ENCODE peak calls at places on chromosomes 3 and 15, in five cellular contexts. One of them, this sample, is unnamed. For H3K36me3 and H3K4me1, the result is how much of the 10 kb centered on the place peaks cover.

GRCh38 chr15:96300808-96301207 is 29.7 kb upstream of the NR2F2 start:
- DNase-seq in tibial artery: no peak
- DNase-seq in cardiac muscle cell: no peak
- DNase-seq in MM.1S: no peak
- DNase-seq in sigmoid colon: no peak
- DNase-seq in this sample: no peak

GRCh38 chr3:189557824-189558223 is 73.4 kb upstream of the TP63 start:
- DNase-seq in sigmoid colon: no peak
- DNase-seq in MM.1S: no peak
- DNase-seq in tibial artery: no peak
- DNase-seq in cardiac muscle cell: peak
- DNase-seq in this sample: no peak

GRCh38 chr3:88283242-88283592 is 133.5 kb downstream of the C3orf38 start:
- DNase-seq in MM.1S: no peak
- DNase-seq in cardiac muscle cell: no peak
- DNase-seq in tibial artery: no peak
- DNase-seq in sigmoid colon: no peak
- DNase-seq in this sample: no peak

GRCh38 chr15:35973019-35973418 is 427.1 kb upstream of the DPH6 start:
- DNase-seq in sigmoid colon: no peak
- DNase-seq in cardiac muscle cell: no peak
- DNase-seq in tibial artery: no peak
- DNase-seq in MM.1S: no peak
- DNase-seq in this sample: no peak

GRCh38 chr3:16419640-16420039 is 93.9 kb downstream of the RFTN1 start:
- DNase-seq in cardiac muscle cell: peak
- DNase-seq in MM.1S: no peak
- DNase-seq in sigmoid colon: no peak
- DNase-seq in tibial artery: no peak
- DNase-seq in this sample: no peak

GRCh38 chr3:57556459-57557087 is 499 bp downstream of the PDE12 start:
- DNase-seq in MM.1S: peak
- DNase-seq in cardiac muscle cell: peak
- DNase-seq in tibial artery: no peak
- DNase-seq in sigmoid colon: peak
- DNase-seq in this sample: peak

GRCh38 chr15:88043396-88043795 is 213.1 kb downstream of the NTRK3 start:
- DNase-seq in tibial artery: no peak
- DNase-seq in sigmoid colon: no peak
- DNase-seq in MM.1S: no peak
- DNase-seq in cardiac muscle cell: no peak
- DNase-seq in this sample: no peak

GRCh38 chr15:82530606-82531379 is 9.5 kb downstream of the RPS17 start:
- DNase-seq in tibial artery: peak
- DNase-seq in sigmoid colon: peak
- DNase-seq in MM.1S: peak
- DNase-seq in cardiac muscle cell: peak
- DNase-seq in this sample: peak

GRCh38 chr3:45688194-45688881 is 858 bp upstream of the SACM1L start:
- DNase-seq in sigmoid colon: no peak
- DNase-seq in tibial artery: peak
- DNase-seq in MM.1S: peak
- DNase-seq in cardiac muscle cell: peak
- DNase-seq in this sample: peak

GRCh38 chr3:97871788-97872187 is 50.0 kb downstream of the CRYBG3 start:
- DNase-seq in MM.1S: no peak
- DNase-seq in cardiac muscle cell: peak
- DNase-seq in tibial artery: no peak
- DNase-seq in sigmoid colon: no peak
- DNase-seq in this sample: no peak

GRCh38 chr15:80958818-80959495 is 30.7 kb downstream of the MESD start:
- DNase-seq in tibial artery: no peak
- DNase-seq in MM.1S: no peak
- DNase-seq in sigmoid colon: no peak
- DNase-seq in cardiac muscle cell: no peak
- DNase-seq in this sample: no peak

GRCh38 chr3:143849854-143850549 is 1.7 kb upstream of the SLC9A9 start:
- DNase-seq in tibial artery: no peak
- DNase-seq in sigmoid colon: no peak
- DNase-seq in cardiac muscle cell: peak
- DNase-seq in MM.1S: peak
- DNase-seq in this sample: no peak

GRCh38 chr3:53884623-53885022 is 2.7 kb upstream of the ACTR8 start:
- DNase-seq in sigmoid colon: no peak
- DNase-seq in MM.1S: no peak
- DNase-seq in tibial artery: no peak
- DNase-seq in cardiac muscle cell: no peak
- DNase-seq in this sample: no peak

GRCh38 chr3:20682573-20682972 is 496.6 kb upstream of the SGO1 start:
- DNase-seq in sigmoid colon: no peak
- DNase-seq in tibial artery: no peak
- DNase-seq in cardiac muscle cell: no peak
- DNase-seq in MM.1S: no peak
- DNase-seq in this sample: no peak

GRCh38 chr3:12307136-12307535 is 18.3 kb downstream of the PPARG start:
- DNase-seq in cardiac muscle cell: no peak
- DNase-seq in MM.1S: no peak
- DNase-seq in sigmoid colon: no peak
- DNase-seq in tibial artery: no peak
- DNase-seq in this sample: no peak

GRCh38 chr3:194967126-194968117 is 281.7 kb downstream of the FAM43A start:
- DNase-seq in MM.1S: no peak
- DNase-seq in cardiac muscle cell: peak
- DNase-seq in tibial artery: no peak
- DNase-seq in sigmoid colon: peak
- DNase-seq in this sample: no peak

GRCh38 chr3:122977645-122978466 is 49.7 kb downstream of the SEMA5B start:
- DNase-seq in MM.1S: no peak
- DNase-seq in cardiac muscle cell: peak
- DNase-seq in tibial artery: peak
- DNase-seq in sigmoid colon: no peak
- DNase-seq in this sample: no peak

GRCh38 chr3:101036213-101036618 is 43.0 kb upstream of the ABI3BP start:
- DNase-seq in tibial artery: no peak
- DNase-seq in MM.1S: no peak
- DNase-seq in cardiac muscle cell: peak
- DNase-seq in sigmoid colon: no peak
- DNase-seq in this sample: peak

GRCh38 chr3:4067893-4068292 is 235.3 kb upstream of the SETMAR start:
- DNase-seq in tibial artery: no peak
- DNase-seq in cardiac muscle cell: no peak
- DNase-seq in sigmoid colon: no peak
- DNase-seq in MM.1S: no peak
- DNase-seq in this sample: no peak

GRCh38 chr3:193552911-193553310 is 1.8 kb downstream of the ATP13A4 start:
- DNase-seq in cardiac muscle cell: no peak
- DNase-seq in tibial artery: no peak
- DNase-seq in MM.1S: no peak
- DNase-seq in sigmoid colon: no peak
- DNase-seq in this sample: no peak

DNA sequence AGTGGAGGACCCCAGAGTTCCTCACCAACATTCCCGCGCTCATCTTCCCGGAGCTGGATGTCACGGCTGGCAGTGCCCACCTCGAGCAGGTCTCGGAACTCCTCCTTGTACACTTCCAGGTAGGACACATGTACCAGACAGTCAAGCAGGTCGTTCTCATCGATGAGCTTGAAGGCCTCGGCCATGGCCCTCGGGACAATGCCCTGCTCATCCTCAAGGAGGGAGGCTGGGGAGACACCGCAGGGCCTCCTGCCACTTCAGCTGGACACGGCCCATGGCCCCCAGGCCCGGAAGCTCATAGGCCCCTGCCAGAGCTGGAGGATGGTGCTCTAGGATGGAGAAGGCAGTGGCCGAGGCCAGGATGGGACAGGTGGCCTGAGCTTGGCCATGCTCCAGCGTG is 5.6 kb downstream of the KIF7 start:
- DNase-seq in sigmoid colon: peak
- DNase-seq in MM.1S: no peak
- DNase-seq in tibial artery: peak
- DNase-seq in cardiac muscle cell: no peak
- DNase-seq in this sample: no peak
- H3K27ac ChIP-seq in sigmoid colon: no peak
- H3K27ac ChIP-seq in MM.1S: no peak
- H3K27ac ChIP-seq in tibial artery: no peak
- H3K27ac ChIP-seq in cardiac muscle cell: no peak
- H3K27ac ChIP-seq in this sample: no peak

GRCh38 chr15:59221479-59221878 is 14.8 kb downstream of the LDHAL6B start:
- DNase-seq in MM.1S: no peak
- DNase-seq in sigmoid colon: no peak
- DNase-seq in cardiac muscle cell: no peak
- DNase-seq in tibial artery: no peak
- DNase-seq in this sample: no peak
- H3K36me3 ChIP-seq in MM.1S: under half
- H3K36me3 ChIP-seq in sigmoid colon: under half
- H3K36me3 ChIP-seq in cardiac muscle cell: under half
- H3K36me3 ChIP-seq in tibial artery: under half
- H3K36me3 ChIP-seq in this sample: under half

DNA sequence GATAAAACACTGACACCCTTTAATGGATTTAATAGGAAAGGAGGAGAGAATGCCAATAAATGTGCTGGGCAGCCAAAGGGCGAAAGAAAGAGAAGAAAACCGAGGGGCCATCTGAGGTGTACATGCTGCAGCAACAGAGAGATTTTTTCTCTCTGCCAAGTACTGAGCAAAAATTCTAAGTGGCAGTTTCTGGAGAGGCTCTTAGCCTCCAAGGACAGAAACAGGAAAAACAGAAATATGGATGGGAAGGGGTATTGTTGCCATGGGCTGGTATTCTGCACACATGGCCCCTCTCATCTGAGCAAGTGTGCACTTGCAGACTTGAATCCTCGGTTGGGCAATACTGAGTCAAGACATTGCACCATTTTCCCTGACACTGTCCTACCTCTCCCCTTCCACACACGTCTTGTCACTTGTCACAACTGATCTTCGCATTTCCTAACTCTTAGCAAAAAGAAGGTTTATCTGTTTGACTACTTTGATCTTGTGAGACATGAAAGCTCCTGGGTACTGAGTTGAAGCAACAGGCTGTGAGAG is 73.9 kb downstream of the PRICKLE2 start:
- DNase-seq in cardiac muscle cell: peak
- DNase-seq in sigmoid colon: no peak
- DNase-seq in tibial artery: no peak
- DNase-seq in MM.1S: no peak
- DNase-seq in this sample: no peak
- H3K4me1 ChIP-seq in cardiac muscle cell: under half
- H3K4me1 ChIP-seq in sigmoid colon: under half
- H3K4me1 ChIP-seq in tibial artery: under half
- H3K4me1 ChIP-seq in MM.1S: under half
- H3K4me1 ChIP-seq in this sample: under half

GRCh38 chr15:62881056-62881455 is 161.5 kb upstream of the TPM1 start:
- DNase-seq in MM.1S: no peak
- DNase-seq in cardiac muscle cell: no peak
- DNase-seq in sigmoid colon: no peak
- DNase-seq in tibial artery: no peak
- DNase-seq in this sample: no peak
- H3K27ac ChIP-seq in MM.1S: no peak
- H3K27ac ChIP-seq in cardiac muscle cell: no peak
- H3K27ac ChIP-seq in sigmoid colon: peak
- H3K27ac ChIP-seq in tibial artery: no peak
- H3K27ac ChIP-seq in this sample: no peak

GRCh38 chr3:49671291-49672288 is 2.6 kb upstream of the APEH start:
- DNase-seq in MM.1S: peak
- DNase-seq in tibial artery: no peak
- DNase-seq in sigmoid colon: peak
- DNase-seq in cardiac muscle cell: peak
- DNase-seq in this sample: peak

GRCh38 chr3:49673715-49674490 is at the start of gene APEH:
- DNase-seq in cardiac muscle cell: peak
- DNase-seq in MM.1S: peak
- DNase-seq in tibial artery: peak
- DNase-seq in sigmoid colon: peak
- DNase-seq in this sample: peak

GRCh38 chr3:49673131-49673714 is 928 bp upstream of the APEH start:
- DNase-seq in sigmoid colon: no peak
- DNase-seq in tibial artery: no peak
- DNase-seq in cardiac muscle cell: no peak
- DNase-seq in MM.1S: peak
- DNase-seq in this sample: no peak

GRCh38 chr3:49674491-49674983 is 386 bp downstream of the APEH start:
- DNase-seq in tibial artery: peak
- DNase-seq in MM.1S: no peak
- DNase-seq in cardiac muscle cell: peak
- DNase-seq in sigmoid colon: peak
- DNase-seq in this sample: no peak

GRCh38 chr3:49675912-49676311 is 1.8 kb downstream of the APEH start:
- DNase-seq in tibial artery: no peak
- DNase-seq in MM.1S: no peak
- DNase-seq in sigmoid colon: no peak
- DNase-seq in cardiac muscle cell: no peak
- DNase-seq in this sample: no peak
- H3K36me3 ChIP-seq in tibial artery: under half
- H3K36me3 ChIP-seq in MM.1S: under half
- H3K36me3 ChIP-seq in sigmoid colon: under half
- H3K36me3 ChIP-seq in cardiac muscle cell: under half
- H3K36me3 ChIP-seq in this sample: under half

GRCh38 chr3:177523991-177524438 is 326.7 kb upstream of the TBL1XR1 start:
- DNase-seq in tibial artery: no peak
- DNase-seq in MM.1S: no peak
- DNase-seq in cardiac muscle cell: peak
- DNase-seq in sigmoid colon: no peak
- DNase-seq in this sample: no peak

GRCh38 chr3:177525987-177526712 is 328.9 kb upstream of the TBL1XR1 start:
- DNase-seq in cardiac muscle cell: peak
- DNase-seq in MM.1S: no peak
- DNase-seq in tibial artery: no peak
- DNase-seq in sigmoid colon: no peak
- DNase-seq in this sample: no peak

GRCh38 chr3:177525414-177525813 is 328.1 kb upstream of the TBL1XR1 start:
- DNase-seq in sigmoid colon: no peak
- DNase-seq in cardiac muscle cell: no peak
- DNase-seq in tibial artery: no peak
- DNase-seq in MM.1S: no peak
- DNase-seq in this sample: no peak

GRCh38 chr3:177523072-177523675 is 325.9 kb upstream of the TBL1XR1 start:
- DNase-seq in sigmoid colon: no peak
- DNase-seq in cardiac muscle cell: no peak
- DNase-seq in MM.1S: no peak
- DNase-seq in tibial artery: no peak
- DNase-seq in this sample: no peak

GRCh38 chr3:177524742-177525141 is 327.5 kb upstream of the TBL1XR1 start:
- DNase-seq in cardiac muscle cell: no peak
- DNase-seq in tibial artery: no peak
- DNase-seq in sigmoid colon: no peak
- DNase-seq in MM.1S: no peak
- DNase-seq in this sample: no peak
- H3K4me1 ChIP-seq in cardiac muscle cell: under half
- H3K4me1 ChIP-seq in tibial artery: under half
- H3K4me1 ChIP-seq in sigmoid colon: under half
- H3K4me1 ChIP-seq in MM.1S: under half
- H3K4me1 ChIP-seq in this sample: under half